ENCODE peak calls at places on chromosomes 6 and 20, in ten cellular contexts. One of them, this sample, is unnamed.

GRCh38 chr6:31740397-31741223 is 805 bp downstream of the MSH5 start:
- DNase-seq in A549: no peak
- DNase-seq in nephron progenitor cell: no peak
- DNase-seq in endothelial cell: no peak
- DNase-seq in IMR-90: no peak
- DNase-seq in HFFc6: no peak
- DNase-seq in cardiac fibroblast: peak
- DNase-seq in sigmoid colon: no peak
- DNase-seq in cardiac muscle cell: no peak
- DNase-seq in neural crest cell: no peak
- DNase-seq in this sample: no peak

GRCh38 chr20:49914310-49915117 is 815 bp downstream of the SPATA2 start:
- DNase-seq in A549: no peak
- DNase-seq in cardiac fibroblast: no peak
- DNase-seq in cardiac muscle cell: no peak
- DNase-seq in HFFc6: peak
- DNase-seq in sigmoid colon: no peak
- DNase-seq in neural crest cell: no peak
- DNase-seq in endothelial cell: peak
- DNase-seq in nephron progenitor cell: no peak
- DNase-seq in IMR-90: no peak
- DNase-seq in this sample: no peak

GRCh38 chr6:63403725-63404124 is 83.9 kb upstream of the LGSN start:
- DNase-seq in HFFc6: no peak
- DNase-seq in cardiac fibroblast: no peak
- DNase-seq in cardiac muscle cell: no peak
- DNase-seq in endothelial cell: no peak
- DNase-seq in A549: no peak
- DNase-seq in sigmoid colon: no peak
- DNase-seq in IMR-90: no peak
- DNase-seq in nephron progenitor cell: no peak
- DNase-seq in neural crest cell: no peak
- DNase-seq in this sample: no peak

GRCh38 chr20:34624628-34625027 is 52.3 kb downstream of the PIGU start:
- DNase-seq in A549: no peak
- DNase-seq in sigmoid colon: no peak
- DNase-seq in nephron progenitor cell: no peak
- DNase-seq in cardiac fibroblast: no peak
- DNase-seq in endothelial cell: no peak
- DNase-seq in HFFc6: no peak
- DNase-seq in neural crest cell: peak
- DNase-seq in cardiac muscle cell: no peak
- DNase-seq in IMR-90: no peak
- DNase-seq in this sample: no peak

GRCh38 chr6:473759-474453 is 82.4 kb downstream of the IRF4 start:
- DNase-seq in endothelial cell: no peak
- DNase-seq in neural crest cell: no peak
- DNase-seq in HFFc6: no peak
- DNase-seq in cardiac fibroblast: no peak
- DNase-seq in nephron progenitor cell: no peak
- DNase-seq in IMR-90: no peak
- DNase-seq in A549: no peak
- DNase-seq in sigmoid colon: no peak
- DNase-seq in cardiac muscle cell: no peak
- DNase-seq in this sample: no peak

GRCh38 chr6:112253505-112253841 is 894 bp downstream of the LAMA4 start:
- DNase-seq in nephron progenitor cell: no peak
- DNase-seq in HFFc6: no peak
- DNase-seq in endothelial cell: no peak
- DNase-seq in cardiac muscle cell: peak
- DNase-seq in IMR-90: no peak
- DNase-seq in cardiac fibroblast: no peak
- DNase-seq in neural crest cell: no peak
- DNase-seq in A549: no peak
- DNase-seq in sigmoid colon: no peak
- DNase-seq in this sample: no peak

GRCh38 chr6:356828-357251 is 34.7 kb upstream of the IRF4 start:
- DNase-seq in nephron progenitor cell: no peak
- DNase-seq in neural crest cell: no peak
- DNase-seq in cardiac muscle cell: no peak
- DNase-seq in cardiac fibroblast: no peak
- DNase-seq in IMR-90: no peak
- DNase-seq in A549: no peak
- DNase-seq in endothelial cell: no peak
- DNase-seq in sigmoid colon: peak
- DNase-seq in HFFc6: no peak
- DNase-seq in this sample: no peak

GRCh38 chr6:136761227-136761922 is 30.9 kb downstream of the MAP3K5 start:
- DNase-seq in IMR-90: peak
- DNase-seq in cardiac muscle cell: peak
- DNase-seq in endothelial cell: no peak
- DNase-seq in nephron progenitor cell: no peak
- DNase-seq in HFFc6: peak
- DNase-seq in neural crest cell: no peak
- DNase-seq in cardiac fibroblast: peak
- DNase-seq in sigmoid colon: no peak
- DNase-seq in A549: no peak
- DNase-seq in this sample: no peak

GRCh38 chr20:48205786-48206185 is 420.5 kb upstream of the SULF2 start:
- DNase-seq in endothelial cell: no peak
- DNase-seq in cardiac fibroblast: no peak
- DNase-seq in sigmoid colon: no peak
- DNase-seq in cardiac muscle cell: no peak
- DNase-seq in neural crest cell: no peak
- DNase-seq in nephron progenitor cell: peak
- DNase-seq in HFFc6: no peak
- DNase-seq in A549: no peak
- DNase-seq in IMR-90: no peak
- DNase-seq in this sample: no peak

GRCh38 chr6:63819831-63820230 is 184.2 kb downstream of the PHF3 start:
- DNase-seq in cardiac muscle cell: no peak
- DNase-seq in endothelial cell: no peak
- DNase-seq in IMR-90: peak
- DNase-seq in nephron progenitor cell: no peak
- DNase-seq in neural crest cell: no peak
- DNase-seq in A549: no peak
- DNase-seq in cardiac fibroblast: peak
- DNase-seq in HFFc6: no peak
- DNase-seq in sigmoid colon: no peak
- DNase-seq in this sample: no peak

GRCh38 chr6:122184260-122184934 is 215.1 kb upstream of the HSF2 start:
- DNase-seq in cardiac muscle cell: peak
- DNase-seq in endothelial cell: no peak
- DNase-seq in sigmoid colon: no peak
- DNase-seq in nephron progenitor cell: no peak
- DNase-seq in cardiac fibroblast: peak
- DNase-seq in neural crest cell: no peak
- DNase-seq in HFFc6: peak
- DNase-seq in IMR-90: peak
- DNase-seq in A549: peak
- DNase-seq in this sample: no peak

GRCh38 chr6:90406957-90407356 is 110.3 kb upstream of the BACH2 start:
- DNase-seq in cardiac muscle cell: peak
- DNase-seq in IMR-90: peak
- DNase-seq in neural crest cell: no peak
- DNase-seq in A549: no peak
- DNase-seq in sigmoid colon: no peak
- DNase-seq in nephron progenitor cell: no peak
- DNase-seq in cardiac fibroblast: no peak
- DNase-seq in endothelial cell: no peak
- DNase-seq in HFFc6: no peak
- DNase-seq in this sample: no peak

GRCh38 chr20:49676581-49677291 is 36.9 kb downstream of the B4GALT5 start:
- DNase-seq in sigmoid colon: no peak
- DNase-seq in HFFc6: peak
- DNase-seq in endothelial cell: no peak
- DNase-seq in A549: peak
- DNase-seq in neural crest cell: no peak
- DNase-seq in cardiac muscle cell: no peak
- DNase-seq in nephron progenitor cell: no peak
- DNase-seq in cardiac fibroblast: no peak
- DNase-seq in IMR-90: peak
- DNase-seq in this sample: no peak

GRCh38 chr6:85865665-85866372 is 223.1 kb upstream of the SYNCRIP start:
- DNase-seq in IMR-90: peak
- DNase-seq in A549: peak
- DNase-seq in sigmoid colon: no peak
- DNase-seq in HFFc6: peak
- DNase-seq in nephron progenitor cell: no peak
- DNase-seq in cardiac fibroblast: peak
- DNase-seq in neural crest cell: no peak
- DNase-seq in cardiac muscle cell: no peak
- DNase-seq in endothelial cell: no peak
- DNase-seq in this sample: no peak

DNA sequence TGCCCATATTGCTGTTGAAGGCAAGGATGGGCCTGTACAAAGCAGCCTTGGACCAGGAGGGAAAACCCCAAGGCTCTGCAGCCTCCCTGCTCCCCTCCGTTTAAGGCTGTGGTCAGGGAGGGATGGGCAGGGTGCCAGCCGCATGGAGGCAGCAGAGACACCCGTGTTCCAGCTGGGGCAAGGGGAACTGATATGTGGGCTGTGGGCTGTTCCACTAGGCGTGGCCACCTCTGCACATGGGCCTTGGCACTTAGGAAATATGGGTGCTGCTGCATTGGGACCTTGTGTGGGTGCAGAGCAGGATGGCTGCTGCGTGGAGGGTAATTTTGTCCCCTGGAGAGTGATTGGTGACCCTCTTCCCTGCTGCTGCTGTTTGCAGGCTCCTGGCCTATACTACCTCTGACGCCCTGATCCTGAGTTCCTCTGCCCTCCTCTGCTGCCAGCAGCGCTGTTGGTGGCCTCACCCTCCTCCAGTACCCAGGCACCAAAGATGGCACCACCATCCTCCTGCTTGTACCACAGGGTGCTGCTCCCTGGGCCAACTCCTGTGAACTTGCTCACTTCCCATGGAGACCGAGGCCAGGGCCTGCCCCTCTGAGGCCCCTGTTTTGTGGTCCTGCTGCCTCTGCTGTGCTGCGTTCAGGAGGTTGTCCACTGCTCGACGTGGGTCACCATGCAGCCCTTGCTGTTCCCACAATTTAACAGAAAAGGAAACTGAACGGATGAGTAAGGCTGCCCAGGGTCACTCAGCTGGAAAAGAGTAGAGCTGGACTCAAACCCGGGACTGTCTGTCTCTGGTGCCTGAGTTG is 35.3 kb downstream of the PANK2 start:
- DNase-seq in cardiac fibroblast: no peak
- DNase-seq in A549: no peak
- DNase-seq in neural crest cell: no peak
- DNase-seq in sigmoid colon: no peak
- DNase-seq in cardiac muscle cell: no peak
- DNase-seq in IMR-90: no peak
- DNase-seq in endothelial cell: no peak
- DNase-seq in nephron progenitor cell: no peak
- DNase-seq in HFFc6: no peak
- DNase-seq in this sample: no peak
- TF ChIP-seq CTCF in cardiac fibroblast: no peak
- TF ChIP-seq CTCF in A549: no peak
- TF ChIP-seq CTCF in neural crest cell: no peak
- TF ChIP-seq CTCF in sigmoid colon: no peak
- TF ChIP-seq CTCF in cardiac muscle cell: no peak
- TF ChIP-seq CTCF in IMR-90: no peak
- TF ChIP-seq CTCF in endothelial cell: no peak
- TF ChIP-seq CTCF in nephron progenitor cell: no peak
- TF ChIP-seq CTCF in HFFc6: no peak
- TF ChIP-seq CTCF in this sample: no peak

GRCh38 chr20:59560588-59561227 is 43.6 kb upstream of the PHACTR3 start:
- DNase-seq in cardiac muscle cell: no peak
- DNase-seq in IMR-90: peak
- DNase-seq in nephron progenitor cell: no peak
- DNase-seq in cardiac fibroblast: peak
- DNase-seq in HFFc6: peak
- DNase-seq in neural crest cell: no peak
- DNase-seq in endothelial cell: no peak
- DNase-seq in sigmoid colon: no peak
- DNase-seq in A549: peak
- DNase-seq in this sample: no peak
- TF ChIP-seq CTCF in cardiac muscle cell: peak
- TF ChIP-seq CTCF in IMR-90: peak
- TF ChIP-seq CTCF in nephron progenitor cell: peak
- TF ChIP-seq CTCF in cardiac fibroblast: peak
- TF ChIP-seq CTCF in HFFc6: peak
- TF ChIP-seq CTCF in neural crest cell: peak
- TF ChIP-seq CTCF in endothelial cell: peak
- TF ChIP-seq CTCF in sigmoid colon: peak
- TF ChIP-seq CTCF in A549: peak
- TF ChIP-seq CTCF in this sample: peak

GRCh38 chr6:4930025-4930692 is 73.7 kb downstream of the RPP40 start:
- DNase-seq in endothelial cell: no peak
- DNase-seq in cardiac fibroblast: no peak
- DNase-seq in HFFc6: no peak
- DNase-seq in nephron progenitor cell: no peak
- DNase-seq in A549: no peak
- DNase-seq in neural crest cell: no peak
- DNase-seq in cardiac muscle cell: peak
- DNase-seq in sigmoid colon: no peak
- DNase-seq in IMR-90: no peak
- DNase-seq in this sample: no peak

GRCh38 chr6:4929319-4929718 is 74.5 kb downstream of the RPP40 start:
- DNase-seq in sigmoid colon: no peak
- DNase-seq in IMR-90: no peak
- DNase-seq in cardiac fibroblast: peak
- DNase-seq in neural crest cell: no peak
- DNase-seq in endothelial cell: no peak
- DNase-seq in cardiac muscle cell: no peak
- DNase-seq in A549: no peak
- DNase-seq in HFFc6: no peak
- DNase-seq in nephron progenitor cell: no peak
- DNase-seq in this sample: no peak

GRCh38 chr6:4932506-4932903 is 71.3 kb downstream of the RPP40 start:
- DNase-seq in endothelial cell: no peak
- DNase-seq in A549: no peak
- DNase-seq in neural crest cell: no peak
- DNase-seq in HFFc6: no peak
- DNase-seq in cardiac muscle cell: no peak
- DNase-seq in nephron progenitor cell: no peak
- DNase-seq in cardiac fibroblast: no peak
- DNase-seq in IMR-90: no peak
- DNase-seq in sigmoid colon: no peak
- DNase-seq in this sample: no peak

GRCh38 chr6:4928426-4928825 is 75.4 kb downstream of the RPP40 start:
- DNase-seq in IMR-90: peak
- DNase-seq in nephron progenitor cell: no peak
- DNase-seq in endothelial cell: no peak
- DNase-seq in cardiac fibroblast: peak
- DNase-seq in cardiac muscle cell: no peak
- DNase-seq in sigmoid colon: no peak
- DNase-seq in A549: no peak
- DNase-seq in HFFc6: peak
- DNase-seq in neural crest cell: no peak
- DNase-seq in this sample: no peak

GRCh38 chr6:4931530-4932505 is 72.0 kb downstream of the RPP40 start:
- DNase-seq in cardiac muscle cell: peak
- DNase-seq in A549: peak
- DNase-seq in endothelial cell: no peak
- DNase-seq in cardiac fibroblast: peak
- DNase-seq in IMR-90: no peak
- DNase-seq in sigmoid colon: no peak
- DNase-seq in neural crest cell: no peak
- DNase-seq in nephron progenitor cell: no peak
- DNase-seq in HFFc6: no peak
- DNase-seq in this sample: no peak
- TF ChIP-seq CTCF in cardiac muscle cell: no peak
- TF ChIP-seq CTCF in A549: no peak
- TF ChIP-seq CTCF in endothelial cell: no peak
- TF ChIP-seq CTCF in cardiac fibroblast: no peak
- TF ChIP-seq CTCF in IMR-90: no peak
- TF ChIP-seq CTCF in sigmoid colon: no peak
- TF ChIP-seq CTCF in neural crest cell: no peak
- TF ChIP-seq CTCF in nephron progenitor cell: no peak
- TF ChIP-seq CTCF in HFFc6: no peak
- TF ChIP-seq CTCF in this sample: no peak

GRCh38 chr20:31605031-31605901 is at the start of gene ID1:
- DNase-seq in endothelial cell: peak
- DNase-seq in nephron progenitor cell: peak
- DNase-seq in A549: peak
- DNase-seq in sigmoid colon: peak
- DNase-seq in IMR-90: peak
- DNase-seq in HFFc6: peak
- DNase-seq in neural crest cell: peak
- DNase-seq in cardiac fibroblast: peak
- DNase-seq in cardiac muscle cell: peak
- DNase-seq in this sample: peak
- TF ChIP-seq CTCF in endothelial cell: no peak
- TF ChIP-seq CTCF in nephron progenitor cell: no peak
- TF ChIP-seq CTCF in A549: no peak
- TF ChIP-seq CTCF in sigmoid colon: no peak
- TF ChIP-seq CTCF in IMR-90: no peak
- TF ChIP-seq CTCF in HFFc6: no peak
- TF ChIP-seq CTCF in neural crest cell: no peak
- TF ChIP-seq CTCF in cardiac fibroblast: no peak
- TF ChIP-seq CTCF in cardiac muscle cell: no peak
- TF ChIP-seq CTCF in this sample: no peak